ENCODE peak calls at places on chromosomes 16 and 17, in four cellular contexts. O is WTC11, T is K562, F is HepG2. D is an unnamed sample.
A peak's percentile ranks its signal among the peaks of the same experiment; 100 is the strongest.

GRCh38 chr16:71929048-71929447 is 33.7 kb downstream of the IST1 start:
- DNase-seq in O (no peak), T (no peak), F (no peak), D (no peak)

GRCh38 chr16:28846933-28847273 is 755 bp upstream of the TUFM start:
- DNase-seq in O (no peak), T (no peak), F (no peak), D (no peak)

GRCh38 chr16:22664561-22664997 is 149.4 kb upstream of the HS3ST2 start:
- DNase-seq in O (no peak), T (no peak), F (no peak), D (no peak)

GRCh38 chr16:82476786-82477185 is 150.0 kb upstream of the CDH13 start:
- DNase-seq in O (no peak), T (no peak), F (no peak), D (no peak)

GRCh38 chr16:4859900-4860255 is 12.6 kb downstream of the UBN1 start:
- DNase-seq in O (no peak), T (no peak), F (no peak), D (no peak)

GRCh38 chr17:12680407-12680897 is 14.8 kb downstream of the MYOCD start:
- DNase-seq in O (no peak), T (no peak), F (no peak), D (peak; percentile 22)

GRCh38 chr17:27654654-27655524 is 23.9 kb downstream of the LGALS9 start:
- DNase-seq in O (peak; percentile 91), T (peak; percentile 93), F (peak; percentile 85), D (peak; percentile 78)

GRCh38 chr17:77320501-77321256 is 179.9 kb downstream of the SEC14L1 start:
- DNase-seq in O (peak; percentile 7), T (peak; percentile 51), F (no peak), D (no peak)

GRCh38 chr16:17129971-17130370 is 340.8 kb downstream of the XYLT1 start:
- DNase-seq in O (no peak), T (no peak), F (no peak), D (no peak)

GRCh38 chr17:3892095-3892998 is 506 bp downstream of the CAMKK1 start:
- DNase-seq in O (peak; percentile 64), T (peak; percentile 61), F (peak; percentile 19), D (peak; percentile 32)

GRCh38 chr16:10226672-10227306 is 44.6 kb upstream of the GRIN2A start:
- DNase-seq in O (no peak), T (no peak), F (no peak), D (no peak)

GRCh38 chr17:34151081-34151480 is 104.0 kb upstream of the CCL2 start:
- DNase-seq in O (no peak), T (no peak), F (no peak), D (no peak)

GRCh38 chr16:85952197-85952596 is 53.2 kb downstream of the IRF8 start:
- DNase-seq in O (no peak), T (no peak), F (no peak), D (no peak)

GRCh38 chr16:70341600-70341999 is 5.1 kb upstream of the DDX19A start:
- DNase-seq in O (no peak), T (no peak), F (no peak), D (no peak)

GRCh38 chr17:36731091-36731490 is 129.7 kb downstream of the MRM1 start:
- DNase-seq in O (no peak), T (no peak), F (no peak), D (no peak)

GRCh38 chr17:30421592-30421991 is 42.9 kb downstream of the CPD start:
- DNase-seq in O (no peak), T (no peak), F (no peak), D (no peak)

GRCh38 chr17:19876524-19877161 is 8.9 kb upstream of the ULK2 start:
- DNase-seq in O (no peak), T (no peak), F (no peak), D (no peak)

GRCh38 chr16:69113216-69113615 is 7.8 kb downstream of the HAS3 start:
- DNase-seq in O (peak; percentile 6), T (no peak), F (no peak), D (no peak)

GRCh38 chr17:83055911-83056582 is 23.4 kb upstream of the METRNL start:
- DNase-seq in O (no peak), T (no peak), F (peak; percentile 45), D (no peak)

GRCh38 chr16:11396241-11397048 is 51.2 kb downstream of the RMI2 start:
- DNase-seq in O (peak; percentile 93), T (peak; percentile 91), F (peak; percentile 76), D (peak; percentile 90)

GRCh38 chr17:16475196-16475704 is 16.7 kb downstream of the LRRC75A start:
- DNase-seq in O (no peak), T (no peak), F (no peak), D (no peak)

GRCh38 chr17:60415146-60415545 is 7.1 kb upstream of the CHCT1 start:
- DNase-seq in O (no peak), T (no peak), F (no peak), D (no peak)

GRCh38 chr17:40532520-40533253 is 31.3 kb upstream of the TNS4 start:
- DNase-seq in O (peak; percentile 0), T (no peak), F (no peak), D (no peak)

GRCh38 chr17:77437017-77437416 is 296.2 kb downstream of the SEC14L1 start:
- DNase-seq in O (no peak), T (no peak), F (no peak), D (no peak)

GRCh38 chr17:34487616-34488015 is 91.8 kb upstream of the TMEM132E start:
- DNase-seq in O (peak; percentile 41), T (no peak), F (no peak), D (no peak)

GRCh38 chr16:3670711-3671110 is 16.2 kb downstream of the DNASE1 start:
- DNase-seq in O (no peak), T (no peak), F (no peak), D (no peak)

GRCh38 chr17:22411185-22411784 is 719.0 kb downstream of the KCNJ18 start:
- DNase-seq in O (no peak), T (peak; percentile 56), F (no peak), D (no peak)

GRCh38 chr17:67585077-67585602 is 132.6 kb upstream of the NOL11 start:
- DNase-seq in O (no peak), T (no peak), F (no peak), D (peak; percentile 66)

GRCh38 chr17:21041753-21042433 is 918 bp downstream of the USP22 start:
- DNase-seq in O (peak; percentile 76), T (peak; percentile 74), F (peak; percentile 71), D (peak; percentile 71)

GRCh38 chr16:71572497-71573116 is 4.3 kb downstream of the TAT start:
- DNase-seq in O (no peak), T (no peak), F (peak; percentile 97), D (no peak)

GRCh38 chr16:11270602-11271162 is 1.6 kb upstream of the TNP2 start:
- DNase-seq in O (no peak), T (no peak), F (peak; percentile 69), D (no peak)

DNA sequence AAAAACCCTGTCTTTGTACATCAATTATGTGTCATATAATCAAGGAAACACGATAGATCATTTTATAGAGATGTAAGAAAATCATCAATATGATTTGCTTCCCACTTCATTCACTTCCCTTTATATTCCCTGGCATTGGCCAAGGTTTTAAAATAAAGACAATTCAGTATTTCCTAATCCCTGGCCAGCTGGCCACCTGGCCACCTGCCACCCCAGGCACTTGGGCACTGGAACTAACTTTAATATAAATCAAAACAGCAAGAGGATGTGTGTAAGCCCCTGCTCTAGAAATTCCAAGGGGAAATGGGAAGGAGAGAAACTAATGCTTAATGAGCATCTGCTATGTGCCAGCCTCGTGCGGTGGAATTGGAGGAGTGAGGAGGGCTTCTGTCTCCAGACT is 58.6 kb upstream of the TOB1 start:
- DNase-seq in O (no peak), T (no peak), F (no peak), D (no peak)
- TF ChIP-seq ELF4 in O (no peak), T (no peak), F (no peak), D (no peak)

GRCh38 chr17:8122391-8122922 is 1.4 kb downstream of the HES7 start:
- DNase-seq in O (peak; percentile 77), T (no peak), F (no peak), D (no peak)
- TF ChIP-seq ELF4 in O (no peak), T (no peak), F (no peak), D (no peak)

DNA sequence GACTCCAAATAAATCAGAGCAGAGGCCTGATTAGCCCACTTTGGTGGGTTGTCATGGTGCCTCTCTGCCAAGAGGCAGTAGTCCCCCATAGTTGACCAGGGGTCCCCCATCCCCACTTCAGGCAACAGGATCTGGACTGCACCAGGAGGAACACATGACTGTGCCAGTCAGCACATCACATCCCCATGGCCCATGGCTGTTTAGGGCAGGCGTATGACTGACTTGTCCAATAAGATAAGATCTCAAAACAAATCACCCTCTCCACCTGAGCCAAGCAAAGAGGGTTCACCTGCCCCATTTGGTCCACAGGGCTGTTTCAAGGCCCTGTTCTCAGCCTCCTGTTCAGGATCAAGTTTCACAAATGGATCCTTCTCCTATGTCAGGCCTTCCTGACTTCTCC is 93.3 kb downstream of the C16orf78 start:
- DNase-seq in O (no peak), T (no peak), F (no peak), D (no peak)
- TF ChIP-seq ELF4 in O (no peak), T (no peak), F (no peak), D (no peak)

DNA sequence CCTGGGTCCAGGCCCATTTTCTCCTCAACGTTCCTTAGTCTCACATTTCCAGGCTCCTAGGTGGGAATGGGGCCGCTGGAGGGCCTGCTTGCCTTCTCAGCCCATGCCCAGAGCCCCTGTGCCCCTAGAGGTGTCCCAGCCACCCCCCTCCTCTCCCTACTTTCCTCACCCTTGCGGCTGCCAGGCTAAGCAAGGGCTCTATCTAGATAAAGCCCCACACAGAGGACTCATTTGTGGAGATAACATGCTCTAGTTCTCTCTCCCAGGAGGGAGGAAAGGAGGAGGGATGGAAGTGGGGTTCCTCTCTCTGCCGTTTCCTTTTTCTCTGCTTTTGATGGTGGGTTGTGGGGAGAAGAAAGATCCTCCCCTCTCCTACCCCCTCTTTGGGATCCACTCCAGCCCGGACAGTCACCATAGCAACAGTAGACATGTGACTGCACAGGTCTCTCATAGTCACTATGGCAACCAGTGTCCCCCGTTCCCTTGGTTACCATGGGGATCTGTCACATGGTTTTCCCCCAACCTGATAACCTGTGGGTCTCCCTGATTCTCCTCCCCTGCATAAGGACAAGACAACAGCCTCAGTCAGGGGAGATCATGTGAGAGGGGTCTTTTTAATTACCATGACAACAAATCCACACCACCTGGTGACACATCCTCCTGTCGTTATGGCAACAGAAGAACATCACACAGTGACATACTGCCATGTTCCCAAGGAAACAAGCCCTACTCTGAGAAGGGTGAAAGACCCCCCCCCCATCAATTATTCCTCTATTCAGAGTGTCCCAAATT is 5.2 kb downstream of the CACNA1G start:
- DNase-seq in O (no peak), T (peak; percentile 29), F (no peak), D (no peak)
- TF ChIP-seq ELF4 in O (no peak), T (no peak), F (no peak), D (no peak)

DNA sequence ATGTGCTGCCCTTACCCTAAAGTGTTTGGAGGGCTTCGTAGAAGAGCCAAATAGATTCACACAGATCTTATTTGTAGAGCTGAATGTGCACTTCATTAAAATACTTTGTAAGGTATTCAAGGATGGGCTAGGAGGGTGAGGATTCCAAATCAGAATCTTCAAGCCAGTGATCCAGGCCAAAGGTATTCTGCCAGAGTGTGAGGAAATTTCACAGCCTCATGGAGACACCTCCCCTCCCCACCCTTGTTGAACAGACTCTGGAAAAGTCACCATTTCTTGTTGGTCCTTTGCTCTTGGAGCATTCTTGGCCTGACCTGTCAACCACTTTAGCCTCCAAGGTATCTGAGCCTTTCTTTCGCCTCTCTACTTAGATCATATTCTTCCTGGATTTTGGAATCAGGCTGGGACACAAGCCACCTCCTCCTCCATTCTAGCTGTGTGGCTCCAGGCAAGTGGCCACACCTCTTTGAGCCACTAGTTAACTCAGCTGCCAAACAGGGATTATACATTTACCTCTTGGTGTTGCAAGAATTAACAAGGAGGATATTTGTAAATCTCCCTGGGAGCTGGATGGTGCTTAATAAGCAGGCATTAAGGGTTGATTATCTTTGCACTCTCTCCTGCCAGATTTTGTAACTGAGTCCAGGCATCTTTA is 193.4 kb downstream of the WWOX start:
- DNase-seq in O (no peak), T (no peak), F (peak; percentile 63), D (no peak)
- TF ChIP-seq ELF4 in O (no peak), T (no peak), F (no peak), D (no peak)

GRCh38 chr17:2444382-2444781 is 43.5 kb upstream of the MNT start:
- DNase-seq in O (no peak), T (no peak), F (no peak), D (no peak)
- TF ChIP-seq ELF4 in O (no peak), T (no peak), F (no peak), D (no peak)